ENCODE peak calls at places on chromosomes 12 and 14, in seven cellular contexts. One of them, this sample, is unnamed.

GRCh38 chr12:98741229-98741614 is 96.1 kb downstream of the APAF1 start:
- DNase-seq in WERI-Rb-1: no peak
- DNase-seq in lung: no peak
- DNase-seq in fibroblast of lung: no peak
- DNase-seq in stomach: no peak
- DNase-seq in aorta: no peak
- DNase-seq in transverse colon: no peak
- DNase-seq in this sample: no peak

GRCh38 chr14:105204206-105204930 is 23.3 kb upstream of the NUDT14 start:
- DNase-seq in transverse colon: peak; percentile 59
- DNase-seq in fibroblast of lung: peak; percentile 11
- DNase-seq in stomach: peak; percentile 84
- DNase-seq in aorta: no peak
- DNase-seq in WERI-Rb-1: no peak
- DNase-seq in lung: peak; percentile 83
- DNase-seq in this sample: no peak

GRCh38 chr12:128951448-128951847 is 98.2 kb downstream of the GLT1D1 start:
- DNase-seq in fibroblast of lung: no peak
- DNase-seq in WERI-Rb-1: peak; percentile 30
- DNase-seq in lung: no peak
- DNase-seq in stomach: no peak
- DNase-seq in aorta: no peak
- DNase-seq in transverse colon: no peak
- DNase-seq in this sample: no peak

GRCh38 chr12:90106568-90106967 is 397.9 kb upstream of the ATP2B1 start:
- DNase-seq in aorta: no peak
- DNase-seq in fibroblast of lung: no peak
- DNase-seq in WERI-Rb-1: no peak
- DNase-seq in transverse colon: no peak
- DNase-seq in lung: no peak
- DNase-seq in stomach: no peak
- DNase-seq in this sample: no peak

GRCh38 chr12:44875417-44875953 is 630 bp downstream of the NELL2 start:
- DNase-seq in fibroblast of lung: peak; percentile 1
- DNase-seq in WERI-Rb-1: peak; percentile 52
- DNase-seq in aorta: peak; percentile 52
- DNase-seq in lung: no peak
- DNase-seq in transverse colon: no peak
- DNase-seq in stomach: no peak
- DNase-seq in this sample: no peak

GRCh38 chr14:21352587-21352986 is 31.2 kb downstream of the SUPT16H start:
- DNase-seq in WERI-Rb-1: no peak
- DNase-seq in lung: no peak
- DNase-seq in stomach: no peak
- DNase-seq in fibroblast of lung: no peak
- DNase-seq in transverse colon: no peak
- DNase-seq in aorta: no peak
- DNase-seq in this sample: no peak

GRCh38 chr12:92365836-92366235 is 220.2 kb upstream of the BTG1 start:
- DNase-seq in stomach: no peak
- DNase-seq in WERI-Rb-1: no peak
- DNase-seq in aorta: no peak
- DNase-seq in lung: no peak
- DNase-seq in fibroblast of lung: no peak
- DNase-seq in transverse colon: no peak
- DNase-seq in this sample: no peak

GRCh38 chr12:109586385-109587296 is 13.0 kb downstream of the MVK start:
- DNase-seq in WERI-Rb-1: peak; percentile 11
- DNase-seq in lung: no peak
- DNase-seq in fibroblast of lung: no peak
- DNase-seq in transverse colon: no peak
- DNase-seq in aorta: no peak
- DNase-seq in stomach: no peak
- DNase-seq in this sample: no peak

GRCh38 chr12:68011882-68012207 is 22.6 kb downstream of the IFNG-AS1 start:
- DNase-seq in aorta: no peak
- DNase-seq in lung: no peak
- DNase-seq in WERI-Rb-1: no peak
- DNase-seq in transverse colon: no peak
- DNase-seq in fibroblast of lung: no peak
- DNase-seq in stomach: no peak
- DNase-seq in this sample: no peak

GRCh38 chr12:31928246-31929139 is 30.7 kb upstream of the RESF1 start:
- DNase-seq in aorta: no peak
- DNase-seq in fibroblast of lung: no peak
- DNase-seq in WERI-Rb-1: no peak
- DNase-seq in stomach: no peak
- DNase-seq in transverse colon: peak; percentile 10
- DNase-seq in lung: no peak
- DNase-seq in this sample: no peak

GRCh38 chr14:91229743-91230200 is 14.7 kb downstream of the GPR68 start:
- DNase-seq in lung: no peak
- DNase-seq in stomach: no peak
- DNase-seq in WERI-Rb-1: no peak
- DNase-seq in transverse colon: peak; percentile 48
- DNase-seq in aorta: no peak
- DNase-seq in fibroblast of lung: no peak
- DNase-seq in this sample: no peak

GRCh38 chr12:71754461-71755145 is at the start of gene RAB21:
- DNase-seq in stomach: peak; percentile 99
- DNase-seq in transverse colon: peak; percentile 99
- DNase-seq in fibroblast of lung: peak; percentile 95
- DNase-seq in lung: peak; percentile 99
- DNase-seq in WERI-Rb-1: peak; percentile 98
- DNase-seq in aorta: peak; percentile 100
- DNase-seq in this sample: peak; percentile 60

GRCh38 chr14:67806228-67806627 is 10.2 kb downstream of the ZFYVE26 start:
- DNase-seq in fibroblast of lung: no peak
- DNase-seq in WERI-Rb-1: no peak
- DNase-seq in stomach: no peak
- DNase-seq in transverse colon: no peak
- DNase-seq in aorta: no peak
- DNase-seq in lung: no peak
- DNase-seq in this sample: no peak

GRCh38 chr14:28926091-28926490 is 159.5 kb downstream of the FOXG1 start:
- DNase-seq in fibroblast of lung: no peak
- DNase-seq in lung: no peak
- DNase-seq in WERI-Rb-1: no peak
- DNase-seq in aorta: no peak
- DNase-seq in stomach: no peak
- DNase-seq in transverse colon: no peak
- DNase-seq in this sample: no peak

GRCh38 chr14:67425603-67426002 is 13.6 kb upstream of the PLEK2 start:
- DNase-seq in aorta: peak; percentile 57
- DNase-seq in stomach: no peak
- DNase-seq in WERI-Rb-1: no peak
- DNase-seq in transverse colon: no peak
- DNase-seq in fibroblast of lung: no peak
- DNase-seq in lung: no peak
- DNase-seq in this sample: no peak

GRCh38 chr14:71237556-71237955 is 330.3 kb downstream of the PCNX1 start:
- DNase-seq in WERI-Rb-1: no peak
- DNase-seq in aorta: no peak
- DNase-seq in transverse colon: no peak
- DNase-seq in stomach: no peak
- DNase-seq in fibroblast of lung: no peak
- DNase-seq in lung: no peak
- DNase-seq in this sample: no peak

GRCh38 chr12:72179841-72180240 is 92.3 kb upstream of the TRHDE start:
- DNase-seq in lung: no peak
- DNase-seq in WERI-Rb-1: no peak
- DNase-seq in aorta: no peak
- DNase-seq in fibroblast of lung: no peak
- DNase-seq in transverse colon: no peak
- DNase-seq in stomach: no peak
- DNase-seq in this sample: no peak

GRCh38 chr14:33693237-33693636 is 257.6 kb downstream of the EGLN3 start:
- DNase-seq in stomach: no peak
- DNase-seq in transverse colon: no peak
- DNase-seq in WERI-Rb-1: no peak
- DNase-seq in fibroblast of lung: peak; percentile 44
- DNase-seq in lung: no peak
- DNase-seq in aorta: no peak
- DNase-seq in this sample: no peak

GRCh38 chr12:106321139-106321850 is 18.8 kb downstream of the TCP11L2 start:
- DNase-seq in lung: no peak
- DNase-seq in transverse colon: no peak
- DNase-seq in aorta: no peak
- DNase-seq in WERI-Rb-1: no peak
- DNase-seq in stomach: no peak
- DNase-seq in fibroblast of lung: no peak
- DNase-seq in this sample: no peak
- H3K36me3 ChIP-seq in lung: peaks cover 41% of the 10 kb centered on the region
- H3K36me3 ChIP-seq in transverse colon: no peaks in the 10 kb centered on the region
- H3K36me3 ChIP-seq in aorta: peaks cover 10% of the 10 kb centered on the region
- H3K36me3 ChIP-seq in WERI-Rb-1: no peaks in the 10 kb centered on the region
- H3K36me3 ChIP-seq in stomach: peaks cover 40% of the 10 kb centered on the region
- H3K36me3 ChIP-seq in fibroblast of lung: no peaks in the 10 kb centered on the region
- H3K36me3 ChIP-seq in this sample: no peaks in the 10 kb centered on the region

DNA sequence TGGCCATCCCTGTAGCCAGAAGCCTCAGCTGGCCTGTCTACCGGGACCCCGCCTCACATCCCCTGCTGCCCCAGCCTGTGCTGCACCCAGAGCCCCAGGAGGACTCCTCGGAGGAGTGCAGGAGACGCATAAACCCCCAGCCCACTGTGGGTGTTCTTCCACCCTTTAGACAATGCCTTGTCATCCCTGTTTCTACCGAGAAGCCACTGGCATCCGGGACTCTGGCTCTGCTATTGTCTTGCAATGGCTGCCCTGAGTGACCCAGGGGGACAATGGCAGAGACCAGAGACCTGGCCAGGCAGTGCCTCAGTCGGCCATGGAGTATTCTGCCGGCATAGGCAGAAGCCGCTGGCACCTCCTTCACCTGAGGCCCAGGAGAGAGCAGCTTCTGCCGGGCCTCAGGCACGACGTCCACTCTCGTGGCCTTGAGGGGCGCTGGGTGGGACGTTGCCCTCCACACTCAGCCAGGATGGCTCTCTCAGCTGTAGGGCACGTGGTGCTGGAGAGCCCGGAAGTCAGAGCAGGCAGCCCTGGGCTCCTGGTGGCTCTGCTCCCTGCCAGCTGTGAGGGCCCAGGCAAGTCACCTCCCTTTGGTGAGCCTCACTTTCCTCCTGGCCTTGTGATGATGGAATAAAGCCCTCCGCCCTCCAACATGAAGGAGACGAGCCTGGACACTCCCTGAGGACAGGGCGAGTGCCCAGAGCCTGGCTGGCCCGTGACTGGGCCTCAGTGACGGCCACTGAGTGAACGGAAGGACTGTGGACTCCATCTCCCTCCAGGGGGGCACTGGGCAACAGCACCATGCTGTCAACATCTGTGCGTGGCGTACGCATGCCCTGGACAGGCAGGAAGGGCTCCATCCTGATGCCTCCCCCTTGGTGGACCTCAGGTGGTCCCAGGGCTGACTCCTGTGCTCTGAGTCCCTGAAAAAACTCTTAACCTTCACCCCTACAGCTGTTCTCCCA is 41.0 kb downstream of the TRAFD1 start:
- DNase-seq in transverse colon: no peak
- DNase-seq in lung: no peak
- DNase-seq in stomach: no peak
- DNase-seq in fibroblast of lung: no peak
- DNase-seq in WERI-Rb-1: no peak
- DNase-seq in aorta: peak; percentile 61
- DNase-seq in this sample: no peak
- H3K36me3 ChIP-seq in transverse colon: no peaks in the 10 kb centered on the region
- H3K36me3 ChIP-seq in lung: peaks cover 55% of the 10 kb centered on the region
- H3K36me3 ChIP-seq in stomach: peaks cover 23% of the 10 kb centered on the region
- H3K36me3 ChIP-seq in fibroblast of lung: peaks cover 11% of the 10 kb centered on the region
- H3K36me3 ChIP-seq in WERI-Rb-1: peaks cover 22% of the 10 kb centered on the region
- H3K36me3 ChIP-seq in aorta: peaks cover 5% of the 10 kb centered on the region
- H3K36me3 ChIP-seq in this sample: peaks cover 32% of the 10 kb centered on the region

GRCh38 chr12:132021031-132021871 is 71.5 kb downstream of the EP400 start:
- DNase-seq in lung: no peak
- DNase-seq in WERI-Rb-1: no peak
- DNase-seq in transverse colon: no peak
- DNase-seq in aorta: no peak
- DNase-seq in stomach: no peak
- DNase-seq in fibroblast of lung: no peak
- DNase-seq in this sample: no peak

GRCh38 chr12:132024758-132025157 is 75.0 kb downstream of the EP400 start:
- DNase-seq in transverse colon: no peak
- DNase-seq in WERI-Rb-1: no peak
- DNase-seq in stomach: no peak
- DNase-seq in aorta: no peak
- DNase-seq in lung: no peak
- DNase-seq in fibroblast of lung: no peak
- DNase-seq in this sample: no peak

GRCh38 chr12:132021965-132022364 is 72.2 kb downstream of the EP400 start:
- DNase-seq in aorta: no peak
- DNase-seq in lung: no peak
- DNase-seq in fibroblast of lung: no peak
- DNase-seq in transverse colon: no peak
- DNase-seq in stomach: no peak
- DNase-seq in WERI-Rb-1: no peak
- DNase-seq in this sample: no peak

GRCh38 chr12:132025526-132025925 is 75.8 kb downstream of the EP400 start:
- DNase-seq in WERI-Rb-1: no peak
- DNase-seq in transverse colon: no peak
- DNase-seq in lung: no peak
- DNase-seq in stomach: no peak
- DNase-seq in aorta: no peak
- DNase-seq in fibroblast of lung: no peak
- DNase-seq in this sample: no peak

DNA sequence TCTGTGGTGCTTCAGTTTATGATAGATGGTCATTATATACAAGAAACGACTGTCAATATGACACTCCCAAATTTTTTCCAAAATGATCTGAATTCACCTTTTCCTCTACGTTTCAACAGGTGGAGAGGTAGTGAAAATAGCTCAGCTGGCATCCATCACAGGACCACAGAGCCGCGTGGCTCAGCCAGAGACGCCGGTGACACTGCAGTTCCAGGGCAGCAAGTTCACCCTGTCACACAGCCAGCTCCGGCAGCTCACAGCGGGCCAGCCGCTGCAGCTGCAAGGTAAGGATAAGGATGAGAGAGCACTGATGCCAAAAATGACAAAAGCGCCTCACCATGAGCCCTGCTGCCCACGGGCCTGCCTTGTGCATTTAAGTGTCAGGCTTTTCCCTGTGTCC is 73.9 kb downstream of the EP400 start:
- DNase-seq in transverse colon: no peak
- DNase-seq in stomach: no peak
- DNase-seq in WERI-Rb-1: no peak
- DNase-seq in aorta: no peak
- DNase-seq in lung: no peak
- DNase-seq in fibroblast of lung: no peak
- DNase-seq in this sample: no peak
- H3K36me3 ChIP-seq in transverse colon: no peaks in the 10 kb centered on the region
- H3K36me3 ChIP-seq in stomach: peaks cover 73% of the 10 kb centered on the region
- H3K36me3 ChIP-seq in WERI-Rb-1: peaks cover 86% of the 10 kb centered on the region
- H3K36me3 ChIP-seq in aorta: peaks cover 3% of the 10 kb centered on the region
- H3K36me3 ChIP-seq in lung: peaks cover 66% of the 10 kb centered on the region
- H3K36me3 ChIP-seq in fibroblast of lung: peaks cover 26% of the 10 kb centered on the region
- H3K36me3 ChIP-seq in this sample: peaks cover 75% of the 10 kb centered on the region

DNA sequence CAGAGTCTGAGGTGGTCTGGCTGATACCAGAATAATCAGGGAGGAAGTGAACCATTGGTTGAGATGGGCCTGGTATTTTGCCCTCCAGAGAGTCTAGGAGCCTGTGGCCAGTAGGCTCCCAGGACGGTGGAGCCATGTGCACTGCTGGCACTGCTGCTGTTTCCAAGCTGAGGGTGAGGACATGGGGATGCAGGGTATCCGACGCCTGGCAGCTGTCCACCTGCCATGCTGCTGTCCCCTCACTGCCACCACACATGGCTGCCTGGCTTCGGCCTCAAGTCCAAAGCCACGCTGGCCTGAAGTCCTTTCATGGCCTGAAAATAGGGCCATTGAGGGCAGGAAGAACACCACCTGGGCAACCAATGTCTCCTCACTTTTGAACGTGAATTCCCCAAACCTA is 8.6 kb downstream of the CACNA1C start:
- DNase-seq in lung: no peak
- DNase-seq in transverse colon: no peak
- DNase-seq in WERI-Rb-1: no peak
- DNase-seq in fibroblast of lung: no peak
- DNase-seq in stomach: no peak
- DNase-seq in aorta: no peak
- DNase-seq in this sample: no peak
- H3K36me3 ChIP-seq in lung: no peaks in the 10 kb centered on the region
- H3K36me3 ChIP-seq in transverse colon: no peaks in the 10 kb centered on the region
- H3K36me3 ChIP-seq in WERI-Rb-1: no peaks in the 10 kb centered on the region
- H3K36me3 ChIP-seq in fibroblast of lung: no peaks in the 10 kb centered on the region
- H3K36me3 ChIP-seq in stomach: no peaks in the 10 kb centered on the region
- H3K36me3 ChIP-seq in aorta: no peaks in the 10 kb centered on the region
- H3K36me3 ChIP-seq in this sample: no peaks in the 10 kb centered on the region

This sample was measured in SK-N-MC.